ENCODE peak calls at places on chromosomes 3 and 15, in eight cellular contexts. C, D, Q, T, L, B, I and A are unnamed samples. For H4K20me1, the result is how much of the 10 kb centered on the place peaks cover.

GRCh38 chr3:197256104-197256503 is 42.3 kb downstream of the DLG1 start:
- DNase-seq in I (no peak), D (no peak), Q (no peak), C (no peak), L (no peak), B (no peak), T (no peak), A (no peak)

GRCh38 chr15:60383008-60383694 is 14.6 kb downstream of the ANXA2 start:
- DNase-seq in B (no peak), C (no peak), T (no peak), D (no peak), Q (no peak), I (no peak), L (no peak), A (no peak)

GRCh38 chr3:4547799-4548198 is 54.7 kb downstream of the ITPR1 start:
- DNase-seq in D (no peak), C (no peak), I (no peak), T (no peak), B (no peak), L (no peak), Q (no peak), A (no peak)

GRCh38 chr3:129627350-129628168 is 21.1 kb upstream of the PLXND1 start:
- DNase-seq in C (peak), D (peak), Q (no peak), B (peak), I (no peak), L (peak), T (peak), A (peak)

GRCh38 chr3:135801018-135801417 is 164.5 kb upstream of the PPP2R3A start:
- DNase-seq in B (no peak), Q (no peak), C (no peak), L (no peak), T (no peak), D (no peak), I (no peak), A (no peak)

GRCh38 chr3:120795017-120795648 is 52.6 kb downstream of the GTF2E1 start:
- DNase-seq in I (peak), T (peak), B (peak), L (peak), D (peak), Q (peak), C (peak), A (peak)

GRCh38 chr3:197518794-197519451 is 36.8 kb downstream of the BDH1 start:
- DNase-seq in T (no peak), L (no peak), D (no peak), I (no peak), C (no peak), B (no peak), Q (no peak), A (no peak)

GRCh38 chr3:141913150-141913811 is 36.8 kb downstream of the ATP1B3 start:
- DNase-seq in C (peak), I (no peak), T (peak), L (peak), D (peak), B (peak), Q (peak), A (peak)

GRCh38 chr15:43225201-43225949 is 4.6 kb upstream of the EPB42 start:
- DNase-seq in C (peak), T (peak), B (peak), D (peak), I (no peak), Q (no peak), L (peak), A (peak)

GRCh38 chr3:188178293-188178950 is 24.5 kb downstream of the LPP start:
- DNase-seq in T (no peak), I (no peak), C (no peak), Q (no peak), L (no peak), D (no peak), B (no peak), A (no peak)

GRCh38 chr3:33914731-33915389 is 116.4 kb downstream of the PDCD6IP start:
- DNase-seq in B (no peak), D (no peak), T (no peak), Q (peak), L (no peak), I (no peak), C (no peak), A (no peak)

DNA sequence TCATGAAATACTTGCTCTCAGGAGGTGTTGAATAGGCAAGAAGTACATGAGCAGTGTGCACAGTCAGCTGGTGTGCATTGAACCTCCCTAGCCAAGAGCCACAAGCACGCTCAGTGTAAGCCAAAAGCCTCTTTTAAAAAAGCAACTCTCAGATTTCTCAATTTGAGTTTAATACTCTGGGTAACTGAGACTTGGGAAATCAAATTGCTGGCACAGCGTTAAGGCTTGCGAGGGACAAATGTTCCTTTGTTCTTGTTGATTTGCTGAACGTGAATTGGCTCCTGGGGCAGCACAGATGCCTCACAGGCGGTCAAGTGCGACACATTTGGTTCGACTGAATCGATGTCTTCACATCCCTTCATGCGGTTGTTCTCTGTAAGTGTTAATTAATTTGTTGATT is at the start of gene FAM240A:
- DNase-seq in B (no peak), C (no peak), T (no peak), D (no peak), I (no peak), L (no peak), Q (no peak), A (no peak)
- TF ChIP-seq POLR2AphosphoS5 in B (no peak), C (no peak), T (no peak), D (no peak), I (no peak), L (no peak), Q (no peak), A (no peak)

DNA sequence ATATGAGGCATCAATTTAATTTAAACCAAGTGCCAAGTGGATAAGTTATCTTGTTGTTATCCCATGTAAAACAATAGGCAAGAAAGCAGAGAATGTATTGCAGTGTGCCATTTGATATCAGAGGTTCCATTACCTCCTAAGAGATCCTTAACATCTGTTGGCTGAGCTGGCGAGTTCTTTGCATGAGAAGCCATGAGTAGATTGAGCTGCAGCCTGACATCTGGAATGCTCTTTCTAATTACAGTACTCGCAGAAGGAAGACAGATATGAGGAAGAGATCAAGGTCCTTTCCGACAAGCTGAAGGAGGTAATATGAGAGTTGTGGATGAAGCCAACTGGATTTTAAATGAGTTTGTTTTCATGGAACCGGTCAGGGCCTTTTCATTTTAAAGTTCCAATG is 19.4 kb downstream of the TPM1 start:
- DNase-seq in D (no peak), I (no peak), L (no peak), B (no peak), C (no peak), T (no peak), Q (no peak), A (no peak)
- H4K20me1 ChIP-seq in D (under half), I (under half), L (under half), B (under half), C (half or more), T (under half), Q (under half), A (under half)

DNA sequence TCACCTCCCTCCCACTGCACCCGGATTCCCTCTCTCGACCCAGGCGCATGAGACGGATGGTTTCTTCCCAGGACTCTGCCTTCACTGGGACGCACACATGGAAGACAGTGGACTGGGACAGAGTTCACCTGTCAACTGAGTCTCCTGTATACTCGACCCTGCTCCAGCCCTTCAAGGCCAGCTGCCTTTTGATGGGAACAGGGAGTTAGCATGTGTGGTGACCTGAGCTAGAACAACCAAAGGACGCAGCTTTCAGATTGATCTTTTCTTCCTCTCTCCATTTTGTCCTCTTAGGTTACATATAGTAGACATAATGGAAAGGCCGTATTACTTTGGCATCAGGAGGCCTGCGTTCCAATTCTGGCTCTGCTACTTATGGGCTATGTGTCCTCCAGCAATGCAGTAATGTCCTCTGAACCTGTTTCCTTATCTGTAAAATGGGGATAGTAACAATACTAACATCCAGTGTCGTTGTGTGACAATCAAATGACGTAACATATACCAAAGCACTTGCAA is 94.1 kb downstream of the PEX5L start:
- DNase-seq in I (no peak), L (no peak), T (no peak), C (no peak), D (no peak), Q (no peak), B (no peak), A (no peak)
- H3K4me3 ChIP-seq in I (no peak), L (no peak), T (no peak), C (peak), D (no peak), Q (no peak), B (peak), A (no peak)

DNA sequence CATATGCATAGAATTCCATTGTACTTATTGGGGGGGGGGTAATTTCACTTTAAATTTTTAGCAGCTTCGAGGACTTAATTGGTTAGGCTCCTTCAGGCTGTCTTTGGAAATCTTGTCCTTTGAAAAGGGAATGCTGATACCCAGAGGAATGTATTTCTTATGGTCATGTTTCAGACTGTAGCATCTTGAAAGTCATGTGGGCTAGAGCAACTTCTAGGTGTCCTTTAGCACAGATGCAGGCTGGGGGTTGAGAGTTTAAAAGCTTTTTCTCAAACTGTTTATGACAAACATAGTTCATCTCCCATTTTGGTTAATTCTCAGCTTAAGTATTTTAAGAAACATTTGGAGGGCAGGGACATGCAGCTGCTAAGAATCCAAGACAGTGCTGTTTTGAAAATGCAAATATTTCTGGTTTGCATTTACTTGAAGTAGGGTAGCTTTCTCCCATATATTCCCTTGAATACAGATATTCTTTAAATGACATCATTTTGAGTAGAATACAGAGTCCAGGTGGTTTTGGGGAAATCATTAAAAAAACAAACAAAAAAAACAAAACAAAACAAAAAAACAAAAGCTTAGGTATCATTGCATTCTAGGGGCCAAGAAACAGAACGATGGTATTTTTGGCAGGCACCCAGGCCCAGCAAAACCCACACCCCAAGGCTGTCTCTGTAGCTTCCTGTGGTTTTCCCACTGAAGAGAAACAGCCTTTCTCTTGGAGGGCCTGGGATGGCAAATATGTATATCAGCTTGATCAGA is 119.9 kb downstream of the ATG7 start:
- DNase-seq in L (no peak), B (no peak), D (no peak), T (no peak), Q (no peak), C (peak), I (no peak), A (peak)
- TF ChIP-seq POLR2AphosphoS5 in L (no peak), B (no peak), D (no peak), T (no peak), Q (no peak), C (peak), I (no peak), A (no peak)

DNA sequence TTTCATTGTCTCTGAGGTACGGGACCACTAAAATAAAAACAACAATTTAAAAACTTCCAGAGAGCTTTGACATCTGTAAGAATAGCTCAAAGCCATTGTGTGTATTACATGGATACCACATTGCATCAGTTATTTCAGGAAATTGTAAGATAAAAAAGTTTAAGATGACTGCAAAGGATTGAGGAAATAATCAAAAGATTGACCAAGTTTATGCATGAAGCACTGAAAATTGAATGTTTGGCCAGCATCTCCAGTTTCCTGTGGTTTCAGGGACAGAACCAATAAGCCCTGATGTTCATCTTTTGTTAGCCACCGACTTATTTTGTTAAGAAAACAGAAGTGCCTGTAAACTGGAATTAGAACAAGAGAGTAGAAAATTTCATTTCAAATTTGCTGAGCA is 211.6 kb upstream of the P2RY1 start:
- DNase-seq in B (no peak), T (no peak), C (no peak), Q (no peak), I (no peak), D (no peak), L (no peak), A (no peak)
- H4K20me1 ChIP-seq in B (under half), T (under half), C (under half), Q (under half), I (under half), D (under half), L (under half), A (under half)

GRCh38 chr15:78739206-78739605 is 72.1 kb downstream of the ADAMTS7 start:
- DNase-seq in Q (no peak), C (no peak), B (no peak), L (no peak), I (no peak), T (no peak), D (no peak), A (no peak)

GRCh38 chr15:78740904-78741274 is 70.4 kb downstream of the ADAMTS7 start:
- DNase-seq in C (no peak), T (no peak), I (no peak), B (no peak), D (no peak), Q (no peak), L (no peak), A (no peak)

GRCh38 chr15:78734441-78735064 is 76.7 kb downstream of the ADAMTS7 start:
- DNase-seq in B (no peak), L (no peak), C (no peak), I (no peak), T (no peak), Q (no peak), D (no peak), A (no peak)

GRCh38 chr15:78739996-78740903 is 71.0 kb downstream of the ADAMTS7 start:
- DNase-seq in I (no peak), D (peak), C (peak), B (peak), T (peak), Q (peak), L (no peak), A (peak)

GRCh38 chr15:78737187-78737820 is 74.0 kb downstream of the ADAMTS7 start:
- DNase-seq in C (no peak), B (no peak), L (no peak), Q (no peak), I (no peak), D (no peak), T (no peak), A (no peak)
- H3K4me3 ChIP-seq in C (no peak), B (no peak), L (no peak), Q (no peak), I (no peak), D (no peak), T (no peak), A (no peak)

GRCh38 chr15:67106764-67107013 is 41.3 kb downstream of the SMAD3 start:
- DNase-seq in D (no peak), C (no peak), L (no peak), T (no peak), B (no peak), I (no peak), Q (no peak), A (no peak)
- TF ChIP-seq POLR2AphosphoS5 in D (no peak), C (no peak), L (no peak), T (no peak), B (no peak), I (no peak), Q (no peak), A (no peak)

GRCh38 chr15:63514533-63514943 is 10.1 kb downstream of the USP3 start:
- DNase-seq in C (no peak), B (no peak), T (no peak), Q (no peak), L (no peak), I (no peak), D (peak), A (peak)
- H4K20me1 ChIP-seq in C (half or more), B (under half), T (half or more), Q (under half), L (under half), I (under half), D (under half), A (under half)